ENCODE peak calls at places on chromosome 5, in six cellular contexts. O is stimulated activated CD4-positive, alpha-beta T cell treated with anti-CD3 and anti-CD28 coated beads, Interleukin-4, amount 100 ng/mL, for 24 hours; Q is CD4-positive, CD25-positive, alpha-beta regulatory T cell; K is cardiac fibroblast; N is sigmoid colon; W is T follicular helper cell. R is an unnamed sample.

GRCh38 chr5:107570805-107571531 is 99.8 kb downstream of the EFNA5 start:
- DNase-seq in Q (peak), O (peak), W (no peak), K (no peak), N (no peak), R (peak)

GRCh38 chr5:68770566-68770965 is 323.2 kb upstream of the SLC30A5 start:
- DNase-seq in N (no peak), K (no peak), O (no peak), Q (no peak), W (no peak), R (no peak)

GRCh38 chr5:135569755-135570452 is 8.9 kb downstream of the CXCL14 start:
- DNase-seq in Q (no peak), N (no peak), K (peak), W (no peak), O (no peak), R (no peak)

GRCh38 chr5:13244151-13244550 is 700.3 kb downstream of the DNAH5 start:
- DNase-seq in N (no peak), O (no peak), K (no peak), Q (no peak), W (no peak), R (no peak)

GRCh38 chr5:151094861-151095260 is 14.0 kb upstream of the TNIP1 start:
- DNase-seq in N (peak), K (peak), Q (no peak), O (no peak), W (no peak), R (no peak)

GRCh38 chr5:76638466-76638865 is 15.3 kb upstream of the F2RL2 start:
- DNase-seq in O (no peak), Q (peak), W (no peak), N (no peak), K (no peak), R (no peak)

GRCh38 chr5:132877938-132878337 is 4.5 kb downstream of the LEAP2 start:
- DNase-seq in O (no peak), N (no peak), W (no peak), Q (no peak), K (peak), R (no peak)

GRCh38 chr5:135565691-135566421 is 12.9 kb downstream of the CXCL14 start:
- DNase-seq in N (peak), Q (peak), O (peak), W (peak), K (peak), R (peak)

GRCh38 chr5:5432020-5432707 is 9.7 kb downstream of the ICE1 start:
- DNase-seq in O (no peak), N (no peak), K (peak), W (no peak), Q (no peak), R (no peak)

GRCh38 chr5:116652196-116652729 is 77.6 kb upstream of the SEMA6A start:
- DNase-seq in K (peak), W (no peak), O (no peak), Q (no peak), N (peak), R (no peak)

GRCh38 chr5:140114341-140115185 is 654 bp downstream of the PURA start:
- DNase-seq in O (peak), K (peak), N (peak), Q (peak), W (peak), R (peak)

GRCh38 chr5:108642170-108642906 is 105.4 kb upstream of the FER start:
- DNase-seq in K (peak), N (no peak), W (peak), Q (peak), O (peak), R (peak)

GRCh38 chr5:80764786-80765185 is 110.0 kb upstream of the DHFR start:
- DNase-seq in O (no peak), Q (no peak), K (no peak), W (no peak), N (no peak), R (no peak)

GRCh38 chr5:179974946-179975712 is 67.4 kb upstream of the TBC1D9B start:
- DNase-seq in O (no peak), Q (peak), W (peak), K (peak), N (no peak), R (peak)

GRCh38 chr5:142947427-142947709 is 177.2 kb downstream of the ARHGAP26 start:
- DNase-seq in O (no peak), W (no peak), K (no peak), N (no peak), Q (no peak), R (no peak)

GRCh38 chr5:157312492-157312891 is 46.6 kb downstream of the CYFIP2 start:
- DNase-seq in W (peak), O (peak), N (no peak), Q (peak), K (peak), R (peak)

GRCh38 chr5:151699071-151699901 is 12.6 kb upstream of the SPARC start:
- DNase-seq in K (peak), W (no peak), Q (no peak), O (no peak), N (peak), R (no peak)

GRCh38 chr5:158283341-158283740 is 424.4 kb upstream of the CLINT1 start:
- DNase-seq in Q (no peak), O (no peak), N (no peak), W (no peak), K (no peak), R (no peak)

GRCh38 chr5:114317751-114318150 is 44.1 kb upstream of the KCNN2 start:
- DNase-seq in K (no peak), N (no peak), W (no peak), Q (no peak), O (no peak), R (no peak)

GRCh38 chr5:52759381-52759780 is 28.3 kb upstream of the ITGA1 start:
- DNase-seq in O (no peak), Q (no peak), N (no peak), W (no peak), K (peak), R (no peak)

GRCh38 chr5:93582677-93583524 is at the start of gene NR2F1:
- DNase-seq in O (no peak), W (no peak), K (peak), N (peak), Q (no peak), R (no peak)

GRCh38 chr5:176611435-176611834 is 1.5 kb upstream of the GPRIN1 start:
- DNase-seq in W (peak), O (peak), N (no peak), K (peak), Q (peak), R (peak)

GRCh38 chr5:174818430-174818829 is 94.0 kb downstream of the MSX2 start:
- DNase-seq in O (no peak), N (no peak), K (no peak), W (no peak), Q (no peak), R (no peak)

GRCh38 chr5:180960209-180960608 is 28.4 kb upstream of the BTNL3 start:
- DNase-seq in O (no peak), Q (no peak), W (no peak), N (no peak), K (peak), R (no peak)

GRCh38 chr5:78961743-78962142 is 23.4 kb downstream of the ARSB start:
- DNase-seq in W (no peak), N (no peak), K (peak), Q (no peak), O (no peak), R (no peak)

GRCh38 chr5:10481241-10481932 is 39.7 kb downstream of the ROPN1L start:
- DNase-seq in W (no peak), Q (no peak), N (no peak), O (no peak), K (no peak), R (peak)

GRCh38 chr5:176673651-176674583 is 26.6 kb downstream of the TSPAN17 start:
- DNase-seq in N (no peak), W (no peak), O (no peak), K (no peak), Q (no peak), R (no peak)

GRCh38 chr5:168612123-168612522 is 33.0 kb upstream of the PANK3 start:
- DNase-seq in O (no peak), N (no peak), Q (no peak), W (no peak), K (no peak), R (no peak)

GRCh38 chr5:126808619-126809018 is 31.7 kb downstream of the LMNB1 start:
- DNase-seq in W (no peak), Q (peak), K (peak), N (no peak), O (no peak), R (peak)

GRCh38 chr5:67206381-67207328 is 10.1 kb upstream of the CD180 start:
- DNase-seq in W (peak), O (peak), K (peak), Q (peak), N (peak), R (peak)

GRCh38 chr5:143554918-143555477 is 151.5 kb upstream of the NR3C1 start:
- DNase-seq in O (no peak), W (no peak), Q (no peak), N (no peak), K (peak), R (no peak)